ENCODE peak calls at places on chromosomes 1 and 21, in ten cellular contexts. L, I, G, E, K, D, B, Y, S and P are unnamed samples.

GRCh38 chr1:224795591-224795990 is 133.9 kb upstream of the DNAH14 start:
- DNase-seq in L (no peak), S (no peak), D (no peak), G (no peak), K (no peak), I (no peak), Y (no peak), B (no peak), E (no peak), P (no peak)

GRCh38 chr1:172254521-172255222 is 165.8 kb upstream of the C1orf105 start:
- DNase-seq in K (no peak), Y (peak; percentile 90), D (no peak), L (peak; percentile 44), B (no peak), E (peak; percentile 67), S (no peak), I (no peak), G (peak; percentile 27), P (no peak)

GRCh38 chr1:31765516-31765915 is 1.4 kb upstream of the ADGRB2 start:
- DNase-seq in L (no peak), K (no peak), D (no peak), I (no peak), S (no peak), G (no peak), Y (no peak), B (no peak), E (no peak), P (no peak)

GRCh38 chr1:17545354-17545753 is 5.9 kb downstream of the ARHGEF10L start:
- DNase-seq in Y (peak; percentile 83), B (no peak), S (no peak), G (peak; percentile 31), I (no peak), K (no peak), E (no peak), D (no peak), L (no peak), P (no peak)

GRCh38 chr21:14685568-14685967 is 139.5 kb upstream of the SAMSN1 start:
- DNase-seq in S (no peak), D (no peak), E (no peak), I (no peak), L (no peak), K (no peak), B (no peak), Y (no peak), G (no peak), P (no peak)

GRCh38 chr21:45410151-45410864 is 5.3 kb downstream of the COL18A1 start:
- DNase-seq in I (no peak), K (no peak), E (no peak), Y (no peak), L (no peak), D (no peak), S (no peak), B (no peak), G (no peak), P (no peak)

GRCh38 chr1:116951175-116951935 is 41.6 kb downstream of the PTGFRN start:
- DNase-seq in E (peak; percentile 64), Y (peak; percentile 78), G (no peak), B (no peak), I (no peak), D (no peak), L (no peak), S (no peak), K (no peak), P (no peak)

GRCh38 chr1:161080391-161081150 is 8.8 kb downstream of the NECTIN4 start:
- DNase-seq in L (no peak), B (no peak), E (no peak), S (no peak), G (no peak), Y (peak; percentile 76), D (no peak), K (no peak), I (no peak), P (no peak)

GRCh38 chr1:85244271-85245053 is 15.0 kb downstream of the C1orf52 start:
- DNase-seq in Y (peak; percentile 61), S (no peak), B (no peak), G (peak; percentile 39), L (no peak), D (no peak), K (no peak), E (peak; percentile 45), I (no peak), P (no peak)

GRCh38 chr1:222994506-222995229 is 148.4 kb downstream of the TLR5 start:
- DNase-seq in I (no peak), L (no peak), Y (peak; percentile 78), G (no peak), B (no peak), D (no peak), K (no peak), S (no peak), E (peak; percentile 58), P (no peak)

GRCh38 chr21:28193189-28193588 is 799.5 kb downstream of the LTN1 start:
- DNase-seq in K (no peak), Y (no peak), S (no peak), B (no peak), E (no peak), D (no peak), G (no peak), I (no peak), L (no peak), P (no peak)

GRCh38 chr1:70902211-70902610 is 145.4 kb downstream of the PTGER3 start:
- DNase-seq in D (no peak), K (no peak), Y (no peak), B (no peak), G (no peak), E (no peak), I (no peak), L (no peak), S (no peak), P (no peak)

GRCh38 chr1:207937204-207937603 is 26.3 kb upstream of the CD34 start:
- DNase-seq in D (no peak), I (no peak), B (no peak), S (no peak), K (no peak), E (peak; percentile 59), L (no peak), Y (no peak), G (no peak), P (no peak)

GRCh38 chr1:32372149-32372756 is 9.9 kb downstream of the TSSK3 start:
- DNase-seq in S (peak; percentile 46), G (no peak), I (no peak), D (no peak), L (no peak), B (peak; percentile 11), Y (no peak), K (no peak), E (no peak), P (no peak)

GRCh38 chr1:20164694-20165202 is 21.1 kb upstream of the UBXN10 start:
- DNase-seq in Y (no peak), B (no peak), L (no peak), D (no peak), I (no peak), E (peak; percentile 32), K (no peak), S (no peak), G (no peak), P (no peak)

GRCh38 chr1:198399452-198399851 is 141.0 kb downstream of the ATP6V1G3 start:
- DNase-seq in I (no peak), B (no peak), K (no peak), E (no peak), Y (peak; percentile 2), D (no peak), L (no peak), G (no peak), S (no peak), P (no peak)